ENCODE peak calls at places on chromosome 16, in six cellular contexts. One of them, this sample, is unnamed. For H3K4me1, the result is how much of the 10 kb centered on the place peaks cover.

GRCh38 chr16:29899516-29900101 is at the start of gene SEZ6L2:
- DNase-seq in upper lobe of right lung: peak
- DNase-seq in left ventricle myocardium inferior: peak
- DNase-seq in heart left ventricle: peak
- DNase-seq in PC-3: peak
- DNase-seq in CD8-positive, alpha-beta T cell: no peak
- DNase-seq in this sample: peak

GRCh38 chr16:83818276-83818675 is 10.5 kb downstream of the HSBP1 start:
- DNase-seq in left ventricle myocardium inferior: no peak
- DNase-seq in PC-3: no peak
- DNase-seq in CD8-positive, alpha-beta T cell: no peak
- DNase-seq in heart left ventricle: no peak
- DNase-seq in upper lobe of right lung: no peak
- DNase-seq in this sample: no peak

GRCh38 chr16:71900336-71900735 is 5.0 kb downstream of the IST1 start:
- DNase-seq in left ventricle myocardium inferior: no peak
- DNase-seq in upper lobe of right lung: no peak
- DNase-seq in CD8-positive, alpha-beta T cell: no peak
- DNase-seq in heart left ventricle: no peak
- DNase-seq in PC-3: no peak
- DNase-seq in this sample: no peak

GRCh38 chr16:4101421-4102275 is 14.6 kb downstream of the ADCY9 start:
- DNase-seq in upper lobe of right lung: no peak
- DNase-seq in CD8-positive, alpha-beta T cell: no peak
- DNase-seq in left ventricle myocardium inferior: peak
- DNase-seq in heart left ventricle: peak
- DNase-seq in PC-3: no peak
- DNase-seq in this sample: no peak

GRCh38 chr16:17529982-17530760 is 59.4 kb upstream of the XYLT1 start:
- DNase-seq in heart left ventricle: no peak
- DNase-seq in left ventricle myocardium inferior: no peak
- DNase-seq in upper lobe of right lung: no peak
- DNase-seq in PC-3: no peak
- DNase-seq in CD8-positive, alpha-beta T cell: peak
- DNase-seq in this sample: no peak

GRCh38 chr16:86984975-86985655 is 332.1 kb downstream of the C16orf95 start:
- DNase-seq in CD8-positive, alpha-beta T cell: no peak
- DNase-seq in upper lobe of right lung: no peak
- DNase-seq in PC-3: no peak
- DNase-seq in heart left ventricle: peak
- DNase-seq in left ventricle myocardium inferior: peak
- DNase-seq in this sample: peak

GRCh38 chr16:4515611-4516233 is 22.9 kb downstream of the CDIP1 start:
- DNase-seq in heart left ventricle: no peak
- DNase-seq in upper lobe of right lung: no peak
- DNase-seq in PC-3: no peak
- DNase-seq in CD8-positive, alpha-beta T cell: no peak
- DNase-seq in left ventricle myocardium inferior: no peak
- DNase-seq in this sample: no peak

GRCh38 chr16:87196229-87196628 is 121.0 kb downstream of the C16orf95 start:
- DNase-seq in left ventricle myocardium inferior: no peak
- DNase-seq in PC-3: no peak
- DNase-seq in CD8-positive, alpha-beta T cell: no peak
- DNase-seq in upper lobe of right lung: no peak
- DNase-seq in heart left ventricle: no peak
- DNase-seq in this sample: no peak

GRCh38 chr16:30954993-30955392 is 2.6 kb upstream of the SETD1A start:
- DNase-seq in upper lobe of right lung: no peak
- DNase-seq in PC-3: no peak
- DNase-seq in CD8-positive, alpha-beta T cell: no peak
- DNase-seq in heart left ventricle: no peak
- DNase-seq in left ventricle myocardium inferior: no peak
- DNase-seq in this sample: no peak

GRCh38 chr16:4624827-4625616 is 396 bp downstream of the MGRN1 start:
- DNase-seq in PC-3: no peak
- DNase-seq in CD8-positive, alpha-beta T cell: peak
- DNase-seq in left ventricle myocardium inferior: peak
- DNase-seq in heart left ventricle: peak
- DNase-seq in upper lobe of right lung: peak
- DNase-seq in this sample: peak

GRCh38 chr16:30567160-30567990 is 4.1 kb downstream of the ZNF688 start:
- DNase-seq in CD8-positive, alpha-beta T cell: no peak
- DNase-seq in left ventricle myocardium inferior: no peak
- DNase-seq in PC-3: peak
- DNase-seq in upper lobe of right lung: no peak
- DNase-seq in heart left ventricle: no peak
- DNase-seq in this sample: no peak

GRCh38 chr16:22300427-22301071 is 3.3 kb downstream of the POLR3E start:
- DNase-seq in left ventricle myocardium inferior: peak
- DNase-seq in heart left ventricle: peak
- DNase-seq in CD8-positive, alpha-beta T cell: peak
- DNase-seq in PC-3: peak
- DNase-seq in upper lobe of right lung: no peak
- DNase-seq in this sample: peak

GRCh38 chr16:86103320-86103719 is 204.4 kb downstream of the IRF8 start:
- DNase-seq in heart left ventricle: no peak
- DNase-seq in left ventricle myocardium inferior: no peak
- DNase-seq in upper lobe of right lung: no peak
- DNase-seq in CD8-positive, alpha-beta T cell: no peak
- DNase-seq in PC-3: no peak
- DNase-seq in this sample: no peak

GRCh38 chr16:86485746-86486145 is 24.6 kb upstream of the FOXF1 start:
- DNase-seq in left ventricle myocardium inferior: no peak
- DNase-seq in upper lobe of right lung: no peak
- DNase-seq in CD8-positive, alpha-beta T cell: no peak
- DNase-seq in heart left ventricle: no peak
- DNase-seq in PC-3: no peak
- DNase-seq in this sample: no peak

GRCh38 chr16:55811811-55812210 is 21.1 kb downstream of the CES1 start:
- DNase-seq in heart left ventricle: no peak
- DNase-seq in CD8-positive, alpha-beta T cell: no peak
- DNase-seq in left ventricle myocardium inferior: no peak
- DNase-seq in PC-3: no peak
- DNase-seq in upper lobe of right lung: no peak
- DNase-seq in this sample: no peak

GRCh38 chr16:70391881-70392481 is 45.3 kb downstream of the DDX19A start:
- DNase-seq in left ventricle myocardium inferior: peak
- DNase-seq in heart left ventricle: no peak
- DNase-seq in CD8-positive, alpha-beta T cell: no peak
- DNase-seq in PC-3: peak
- DNase-seq in upper lobe of right lung: no peak
- DNase-seq in this sample: no peak

GRCh38 chr16:14559809-14560227 is 70.2 kb downstream of the PARN start:
- DNase-seq in heart left ventricle: no peak
- DNase-seq in PC-3: no peak
- DNase-seq in left ventricle myocardium inferior: no peak
- DNase-seq in upper lobe of right lung: peak
- DNase-seq in CD8-positive, alpha-beta T cell: no peak
- DNase-seq in this sample: no peak

GRCh38 chr16:48451323-48451722 is 66.1 kb upstream of the SIAH1 start:
- DNase-seq in left ventricle myocardium inferior: no peak
- DNase-seq in CD8-positive, alpha-beta T cell: no peak
- DNase-seq in heart left ventricle: no peak
- DNase-seq in PC-3: no peak
- DNase-seq in upper lobe of right lung: no peak
- DNase-seq in this sample: no peak

GRCh38 chr16:88494335-88495154 is 41.5 kb downstream of the ZFPM1 start:
- DNase-seq in left ventricle myocardium inferior: no peak
- DNase-seq in heart left ventricle: no peak
- DNase-seq in upper lobe of right lung: no peak
- DNase-seq in CD8-positive, alpha-beta T cell: no peak
- DNase-seq in PC-3: no peak
- DNase-seq in this sample: no peak

GRCh38 chr16:3570420-3571062 is 6.7 kb downstream of the NLRC3 start:
- DNase-seq in upper lobe of right lung: no peak
- DNase-seq in heart left ventricle: no peak
- DNase-seq in CD8-positive, alpha-beta T cell: no peak
- DNase-seq in PC-3: no peak
- DNase-seq in left ventricle myocardium inferior: no peak
- DNase-seq in this sample: no peak

GRCh38 chr16:88686062-88686438 is 257 bp downstream of the SNAI3 start:
- DNase-seq in left ventricle myocardium inferior: no peak
- DNase-seq in heart left ventricle: no peak
- DNase-seq in PC-3: peak
- DNase-seq in CD8-positive, alpha-beta T cell: no peak
- DNase-seq in upper lobe of right lung: peak
- DNase-seq in this sample: no peak

GRCh38 chr16:50040028-50040427 is 15.0 kb downstream of the CNEP1R1 start:
- DNase-seq in upper lobe of right lung: no peak
- DNase-seq in CD8-positive, alpha-beta T cell: no peak
- DNase-seq in heart left ventricle: no peak
- DNase-seq in left ventricle myocardium inferior: no peak
- DNase-seq in PC-3: no peak
- DNase-seq in this sample: no peak

DNA sequence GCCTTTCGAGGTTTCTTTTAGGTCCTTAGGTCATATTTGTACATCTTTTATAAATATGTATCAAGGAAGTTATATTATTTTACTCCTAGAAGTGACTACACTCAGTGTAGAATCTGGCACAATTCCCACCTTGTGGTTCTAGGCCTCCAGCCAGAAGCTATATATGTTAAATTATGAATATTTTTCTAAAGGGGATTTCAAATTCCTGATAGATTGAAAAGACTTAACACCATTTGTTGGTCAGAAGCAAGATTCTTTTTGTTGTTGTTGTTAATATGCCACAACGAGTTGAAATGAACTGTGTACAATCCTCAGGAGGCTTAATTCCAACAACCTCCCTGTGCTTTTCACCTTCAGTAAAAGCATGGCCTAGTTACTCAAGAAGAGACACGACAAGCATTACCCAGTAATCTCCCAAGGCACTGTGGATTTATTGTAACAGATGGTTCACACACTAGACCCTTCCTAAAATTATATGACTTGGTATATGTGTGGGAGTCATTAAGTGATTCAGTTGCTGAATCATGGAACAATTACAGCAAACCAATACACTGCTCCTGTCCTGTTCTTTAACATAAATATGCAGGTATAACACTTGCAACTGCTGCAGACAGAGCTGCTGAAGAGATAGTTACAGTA is 964.3 kb upstream of the GOT2 start:
- DNase-seq in CD8-positive, alpha-beta T cell: no peak
- DNase-seq in PC-3: peak
- DNase-seq in upper lobe of right lung: no peak
- DNase-seq in heart left ventricle: no peak
- DNase-seq in left ventricle myocardium inferior: no peak
- DNase-seq in this sample: no peak
- TF ChIP-seq CTCF in CD8-positive, alpha-beta T cell: no peak
- TF ChIP-seq CTCF in PC-3: no peak
- TF ChIP-seq CTCF in upper lobe of right lung: no peak
- TF ChIP-seq CTCF in heart left ventricle: no peak
- TF ChIP-seq CTCF in left ventricle myocardium inferior: no peak
- TF ChIP-seq CTCF in this sample: no peak

GRCh38 chr16:64475627-64476351 is 646.1 kb downstream of the CDH11 start:
- DNase-seq in left ventricle myocardium inferior: no peak
- DNase-seq in heart left ventricle: peak
- DNase-seq in PC-3: no peak
- DNase-seq in CD8-positive, alpha-beta T cell: no peak
- DNase-seq in upper lobe of right lung: no peak
- DNase-seq in this sample: peak

GRCh38 chr16:64468515-64469090 is 653.3 kb downstream of the CDH11 start:
- DNase-seq in left ventricle myocardium inferior: no peak
- DNase-seq in upper lobe of right lung: no peak
- DNase-seq in PC-3: no peak
- DNase-seq in CD8-positive, alpha-beta T cell: no peak
- DNase-seq in heart left ventricle: no peak
- DNase-seq in this sample: no peak

GRCh38 chr16:64470916-64471315 is 650.9 kb downstream of the CDH11 start:
- DNase-seq in upper lobe of right lung: no peak
- DNase-seq in heart left ventricle: no peak
- DNase-seq in PC-3: no peak
- DNase-seq in CD8-positive, alpha-beta T cell: no peak
- DNase-seq in left ventricle myocardium inferior: no peak
- DNase-seq in this sample: no peak

GRCh38 chr16:64469351-64469750 is 652.5 kb downstream of the CDH11 start:
- DNase-seq in heart left ventricle: no peak
- DNase-seq in PC-3: no peak
- DNase-seq in left ventricle myocardium inferior: no peak
- DNase-seq in CD8-positive, alpha-beta T cell: no peak
- DNase-seq in upper lobe of right lung: no peak
- DNase-seq in this sample: no peak

GRCh38 chr16:64469906-64470702 is 651.8 kb downstream of the CDH11 start:
- DNase-seq in PC-3: no peak
- DNase-seq in left ventricle myocardium inferior: peak
- DNase-seq in upper lobe of right lung: no peak
- DNase-seq in CD8-positive, alpha-beta T cell: no peak
- DNase-seq in heart left ventricle: peak
- DNase-seq in this sample: peak
- H3K27ac ChIP-seq in PC-3: no peak
- H3K27ac ChIP-seq in left ventricle myocardium inferior: no peak
- H3K27ac ChIP-seq in upper lobe of right lung: no peak
- H3K27ac ChIP-seq in CD8-positive, alpha-beta T cell: no peak
- H3K27ac ChIP-seq in heart left ventricle: no peak
- H3K27ac ChIP-seq in this sample: peak

DNA sequence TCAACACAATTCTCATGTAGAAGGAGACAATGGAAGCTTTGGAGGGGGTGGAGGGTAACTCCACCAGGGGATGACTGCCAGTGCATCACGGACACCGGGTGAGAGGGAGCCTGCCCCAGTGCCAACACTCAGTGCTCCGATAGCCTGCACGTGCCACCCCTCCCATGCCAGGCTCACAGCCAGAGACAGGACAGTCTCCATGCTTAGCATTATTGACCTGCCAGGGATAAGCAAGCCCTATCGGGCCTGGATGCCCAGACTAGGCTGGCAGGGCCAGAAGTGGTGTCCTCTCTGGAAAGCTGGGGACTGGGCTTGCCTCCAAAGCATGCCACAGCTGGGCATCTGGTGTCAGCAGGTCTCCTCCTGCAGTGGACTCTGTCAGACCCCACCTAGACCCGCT is 1.6 kb upstream of the RHBDF1 start:
- DNase-seq in left ventricle myocardium inferior: peak
- DNase-seq in PC-3: no peak
- DNase-seq in CD8-positive, alpha-beta T cell: no peak
- DNase-seq in heart left ventricle: peak
- DNase-seq in upper lobe of right lung: no peak
- DNase-seq in this sample: no peak
- H3K4me1 ChIP-seq in left ventricle myocardium inferior: half or more
- H3K4me1 ChIP-seq in PC-3: under half
- H3K4me1 ChIP-seq in CD8-positive, alpha-beta T cell: under half
- H3K4me1 ChIP-seq in heart left ventricle: under half
- H3K4me1 ChIP-seq in upper lobe of right lung: half or more
- H3K4me1 ChIP-seq in this sample: under half

GRCh38 chr16:62253926-62254325 is 217.7 kb upstream of the CDH8 start:
- DNase-seq in PC-3: no peak
- DNase-seq in upper lobe of right lung: no peak
- DNase-seq in heart left ventricle: no peak
- DNase-seq in left ventricle myocardium inferior: no peak
- DNase-seq in CD8-positive, alpha-beta T cell: no peak
- DNase-seq in this sample: no peak

GRCh38 chr16:62254847-62255246 is 218.6 kb upstream of the CDH8 start:
- DNase-seq in heart left ventricle: no peak
- DNase-seq in left ventricle myocardium inferior: no peak
- DNase-seq in upper lobe of right lung: no peak
- DNase-seq in PC-3: no peak
- DNase-seq in CD8-positive, alpha-beta T cell: no peak
- DNase-seq in this sample: no peak

DNA sequence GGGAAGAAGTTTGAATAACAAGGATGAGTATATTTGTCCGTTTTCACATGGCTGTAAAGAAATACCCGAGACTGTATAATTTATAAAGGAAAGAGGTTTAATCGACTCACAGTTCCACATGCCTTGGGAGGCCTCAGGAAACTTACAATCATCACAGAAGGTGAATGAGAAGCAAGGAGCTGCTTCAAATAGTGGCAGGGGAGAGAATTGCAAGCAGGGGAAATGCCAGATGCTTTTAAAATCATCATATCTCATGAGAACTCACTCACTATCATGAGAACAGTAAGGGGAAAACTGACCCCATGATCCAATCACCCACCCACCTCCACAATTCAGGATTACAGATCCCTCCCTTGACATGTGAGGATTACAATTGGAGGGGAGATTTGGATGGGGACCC is 212.8 kb upstream of the CDH8 start:
- DNase-seq in left ventricle myocardium inferior: no peak
- DNase-seq in PC-3: no peak
- DNase-seq in CD8-positive, alpha-beta T cell: no peak
- DNase-seq in upper lobe of right lung: no peak
- DNase-seq in heart left ventricle: no peak
- DNase-seq in this sample: no peak
- TF ChIP-seq CTCF in left ventricle myocardium inferior: no peak
- TF ChIP-seq CTCF in PC-3: no peak
- TF ChIP-seq CTCF in CD8-positive, alpha-beta T cell: no peak
- TF ChIP-seq CTCF in upper lobe of right lung: no peak
- TF ChIP-seq CTCF in heart left ventricle: no peak
- TF ChIP-seq CTCF in this sample: no peak